ENCODE peak calls at places on chromosomes 7 and 10, in eight cellular contexts. H is brain microvascular endothelial cell; A is colonic mucosa; C is activated T-helper 1 cell treated with anti-CD3 and anti-CD28 coated beads, Interleukin-12 subunit alpha, Interleukin-12 subunit beta, Interleukin-2, Interleukin-4 antibody, amounts not matched to agents 30 ng/mL and 10 ng/mL and 1 ng/mL, durations not matched to agents 14 hours and 24 hours and 36 hours; Y is left ventricle myocardium superior; X is stimulated activated CD4-positive, alpha-beta T cell treated with anti-CD3 and anti-CD28 coated beads, TNF-alpha, amount 100 ng/mL, for 24 hours; P is Right ventricle myocardium inferior; M is A172. S is an unnamed sample.
A peak's percentile ranks its signal among the peaks of the same experiment; 100 is the strongest.

GRCh38 chr10:125559210-125559609 is 123.8 kb downstream of the TEX36 start:
- DNase-seq in A (no peak), Y (no peak), M (no peak), C (no peak), H (no peak), X (no peak), P (no peak), S (no peak)

GRCh38 chr10:90193240-90193985 is 492.0 kb downstream of the KIF20B start:
- DNase-seq in X (no peak), P (no peak), M (peak; percentile 45), Y (no peak), H (peak; percentile 79), C (no peak), A (no peak), S (no peak)

GRCh38 chr7:44945479-44945878 is 33.3 kb downstream of the MYO1G start:
- DNase-seq in Y (no peak), P (no peak), M (no peak), H (no peak), C (no peak), X (no peak), A (no peak), S (no peak)

GRCh38 chr10:49661291-49661856 is 18.1 kb upstream of the C10orf53 start:
- DNase-seq in P (no peak), X (no peak), Y (no peak), A (no peak), H (no peak), C (no peak), M (no peak), S (no peak)

GRCh38 chr7:108096996-108097395 is 33.2 kb downstream of the LAMB4 start:
- DNase-seq in A (no peak), X (no peak), C (no peak), Y (no peak), H (no peak), M (no peak), P (no peak), S (no peak)

GRCh38 chr10:77318739-77319138 is 318.9 kb downstream of the KCNMA1 start:
- DNase-seq in P (no peak), Y (no peak), M (no peak), X (no peak), A (no peak), C (no peak), H (no peak), S (no peak)

GRCh38 chr10:16441106-16441850 is 4.5 kb downstream of the PTER start:
- DNase-seq in M (no peak), Y (no peak), H (no peak), C (no peak), X (no peak), A (no peak), P (no peak), S (no peak)

GRCh38 chr10:17273403-17273802 is 45.4 kb downstream of the VIM start:
- DNase-seq in C (no peak), A (no peak), M (peak; percentile 63), Y (no peak), H (peak; percentile 47), P (no peak), X (no peak), S (no peak)

GRCh38 chr10:30210296-30210695 is 138.8 kb downstream of the MTPAP start:
- DNase-seq in Y (no peak), X (no peak), A (no peak), M (no peak), C (no peak), H (no peak), P (no peak), S (no peak)

GRCh38 chr7:111825046-111825445 is 262.8 kb upstream of the IMMP2L start:
- DNase-seq in A (no peak), C (no peak), H (no peak), X (no peak), P (no peak), Y (no peak), M (no peak), S (no peak)

S was measured in stimulated activated effector memory CD8-positive, alpha-beta T cell treated with anti-CD3 and anti-CD28 coated beads, Interleukin-12 subunit alpha, Interleukin-12 subunit beta, amount 100 ng/mL, for 72 hours.